ENCODE peak calls at places on chromosomes 7 and 10, in nine cellular contexts. I is breast epithelium, M is transverse colon, H is upper lobe of right lung, N is esophagus squamous epithelium, Y is body of pancreas, U is A673, Z is neural progenitor cell, X is uterus. L is an unnamed sample. For H3K36me3, the result is how much of the 10 kb centered on the place peaks cover.

GRCh38 chr10:50293508-50294320 is 42.4 kb upstream of the ASAH2 start:
- DNase-seq in I (no peak), M (peak), H (no peak), N (no peak), Y (no peak), U (no peak), Z (no peak), X (no peak), L (peak)

GRCh38 chr7:155052982-155053381 is 17.1 kb upstream of the HTR5A start:
- DNase-seq in I (no peak), M (no peak), H (no peak), N (no peak), Y (no peak), U (peak), Z (no peak), X (no peak), L (no peak)

GRCh38 chr10:69738858-69739435 is 62.8 kb upstream of the COL13A1 start:
- DNase-seq in I (no peak), M (no peak), H (peak), N (no peak), Y (no peak), U (no peak), Z (no peak), X (no peak), L (no peak)

GRCh38 chr7:122896509-122896908 is 10.2 kb upstream of the CADPS2 start:
- DNase-seq in I (no peak), M (no peak), H (no peak), N (no peak), Y (no peak), U (peak), Z (no peak), X (no peak), L (no peak)

GRCh38 chr7:20783716-20784310 is 2.9 kb downstream of the SP8 start:
- DNase-seq in I (no peak), M (no peak), H (no peak), N (no peak), Y (no peak), U (peak), Z (peak), X (no peak), L (peak)

GRCh38 chr10:74543276-74543675 is 283.1 kb upstream of the KAT6B start:
- DNase-seq in I (no peak), M (no peak), H (no peak), N (no peak), Y (no peak), U (no peak), Z (no peak), X (no peak), L (no peak)

GRCh38 chr7:34747176-34747781 is 89.3 kb downstream of the NPSR1 start:
- DNase-seq in I (no peak), M (no peak), H (no peak), N (no peak), Y (no peak), U (no peak), Z (no peak), X (no peak), L (no peak)

GRCh38 chr10:100081075-100082001 is at the start of gene CPN1:
- DNase-seq in I (no peak), M (no peak), H (no peak), N (no peak), Y (no peak), U (no peak), Z (no peak), X (no peak), L (no peak)

GRCh38 chr10:70560511-70560931 is 42.0 kb downstream of the PRF1 start:
- DNase-seq in I (no peak), M (no peak), H (peak), N (no peak), Y (no peak), U (no peak), Z (no peak), X (no peak), L (no peak)

GRCh38 chr7:138980575-138981285 is 459 bp downstream of the KIAA1549 start:
- DNase-seq in I (no peak), M (no peak), H (no peak), N (no peak), Y (no peak), U (peak), Z (no peak), X (no peak), L (no peak)

GRCh38 chr10:110765513-110766375 is 106.0 kb upstream of the PDCD4 start:
- DNase-seq in I (no peak), M (no peak), H (no peak), N (no peak), Y (no peak), U (peak), Z (no peak), X (no peak), L (no peak)

GRCh38 chr10:56622335-56622973 is 261.4 kb upstream of the ZWINT start:
- DNase-seq in I (no peak), M (no peak), H (no peak), N (no peak), Y (no peak), U (no peak), Z (no peak), X (no peak), L (no peak)

GRCh38 chr10:87603196-87603595 is 56.5 kb upstream of the PAPSS2 start:
- DNase-seq in I (no peak), M (no peak), H (no peak), N (no peak), Y (no peak), U (no peak), Z (no peak), X (no peak), L (no peak)

GRCh38 chr7:129958643-129959479 is 6.1 kb upstream of the UBE2H start:
- DNase-seq in I (no peak), M (peak), H (peak), N (no peak), Y (peak), U (no peak), Z (no peak), X (no peak), L (peak)

GRCh38 chr7:151137841-151138540 is 29.5 kb downstream of the GBX1 start:
- DNase-seq in I (no peak), M (no peak), H (peak), N (no peak), Y (no peak), U (no peak), Z (no peak), X (peak), L (no peak)

GRCh38 chr10:32911285-32912016 is 46.6 kb downstream of the ITGB1 start:
- DNase-seq in I (no peak), M (no peak), H (no peak), N (no peak), Y (no peak), U (no peak), Z (no peak), X (no peak), L (no peak)
- H3K36me3 ChIP-seq in I (under half), M (under half), H (half or more), N (under half), Y (under half), U (under half), Z (under half), X (under half), L (under half)

GRCh38 chr7:99531354-99531765 is 20.6 kb downstream of the FAM200A start:
- DNase-seq in I (no peak), M (no peak), H (no peak), N (no peak), Y (no peak), U (no peak), Z (no peak), X (no peak), L (no peak)
- H3K36me3 ChIP-seq in I (under half), M (under half), H (under half), N (under half), Y (under half), U (under half), Z (under half), X (under half), L (under half)

GRCh38 chr10:77817541-77817940 is 109.0 kb downstream of the DLG5 start:
- DNase-seq in I (no peak), M (no peak), H (no peak), N (no peak), Y (no peak), U (no peak), Z (no peak), X (no peak), L (no peak)
- H3K36me3 ChIP-seq in I (under half), M (under half), H (half or more), N (under half), Y (under half), U (under half), Z (under half), X (under half), L (under half)

DNA sequence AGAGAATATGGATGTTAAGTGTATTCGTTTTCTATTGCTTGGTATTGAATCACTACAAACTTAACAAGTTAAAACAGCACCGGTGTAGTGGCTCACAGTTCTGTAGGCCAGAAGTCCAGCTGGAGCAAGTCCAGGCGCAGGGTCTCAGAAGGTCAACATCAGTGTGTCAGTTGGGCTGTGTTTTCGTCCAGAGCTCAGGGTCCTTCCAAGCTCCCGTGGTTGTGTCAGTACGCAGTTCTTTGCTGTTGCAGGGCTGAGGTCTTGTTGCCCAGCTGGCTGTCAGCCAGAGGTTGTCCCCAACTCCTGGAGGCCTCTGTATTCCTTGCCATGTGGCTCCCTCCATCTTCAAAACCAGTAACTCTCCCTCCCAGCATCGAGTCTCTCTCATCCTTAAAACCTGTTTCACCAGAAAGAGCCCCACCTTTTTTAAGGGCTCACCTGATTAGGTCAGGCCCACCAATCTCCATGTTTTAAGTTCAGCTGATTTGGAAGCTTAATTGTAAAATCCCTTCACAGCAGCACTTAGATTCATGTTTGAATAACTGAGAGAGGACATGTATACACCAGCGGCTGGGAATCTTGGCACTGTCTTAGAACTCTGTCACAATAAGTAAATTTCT is 26.8 kb downstream of the ACADSB start:
- DNase-seq in I (no peak), M (no peak), H (no peak), N (no peak), Y (no peak), U (no peak), Z (no peak), X (no peak), L (no peak)
- H3K36me3 ChIP-seq in I (under half), M (under half), H (under half), N (under half), Y (under half), U (under half), Z (under half), X (under half), L (under half)

DNA sequence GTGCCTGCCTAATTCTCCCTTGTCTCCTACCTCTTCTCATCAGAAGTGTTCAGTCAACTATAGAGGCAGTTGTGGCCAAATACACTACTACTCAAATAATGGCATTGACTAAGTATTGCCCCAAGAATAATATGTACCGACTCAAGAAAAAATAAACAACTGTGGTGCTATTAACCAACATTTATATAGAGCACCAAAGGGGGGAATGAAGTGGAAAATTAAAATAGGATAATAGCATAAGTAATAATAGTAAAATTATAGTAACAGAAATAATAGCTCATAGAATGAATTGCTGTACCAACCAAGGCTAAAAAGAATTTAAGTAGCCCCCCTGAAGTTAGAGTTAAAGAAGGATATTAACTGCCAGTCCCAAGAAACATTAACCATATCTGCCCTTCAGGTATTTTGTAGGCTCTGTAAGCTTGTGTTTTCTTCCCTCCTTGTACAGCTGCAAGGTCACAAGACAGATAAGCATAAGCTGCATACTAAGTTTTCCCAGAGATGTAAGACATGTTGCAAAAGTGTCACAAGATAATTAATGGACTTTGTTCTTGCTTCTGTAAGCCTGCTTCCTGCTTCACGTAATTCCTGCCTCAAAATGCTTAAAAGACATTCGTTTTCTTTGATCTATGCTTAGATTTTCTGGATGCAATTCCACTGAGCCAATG is 10.9 kb upstream of the CYREN start:
- DNase-seq in I (no peak), M (no peak), H (no peak), N (no peak), Y (no peak), U (no peak), Z (no peak), X (no peak), L (no peak)
- H3K36me3 ChIP-seq in I (under half), M (under half), H (under half), N (under half), Y (under half), U (under half), Z (under half), X (under half), L (under half)

DNA sequence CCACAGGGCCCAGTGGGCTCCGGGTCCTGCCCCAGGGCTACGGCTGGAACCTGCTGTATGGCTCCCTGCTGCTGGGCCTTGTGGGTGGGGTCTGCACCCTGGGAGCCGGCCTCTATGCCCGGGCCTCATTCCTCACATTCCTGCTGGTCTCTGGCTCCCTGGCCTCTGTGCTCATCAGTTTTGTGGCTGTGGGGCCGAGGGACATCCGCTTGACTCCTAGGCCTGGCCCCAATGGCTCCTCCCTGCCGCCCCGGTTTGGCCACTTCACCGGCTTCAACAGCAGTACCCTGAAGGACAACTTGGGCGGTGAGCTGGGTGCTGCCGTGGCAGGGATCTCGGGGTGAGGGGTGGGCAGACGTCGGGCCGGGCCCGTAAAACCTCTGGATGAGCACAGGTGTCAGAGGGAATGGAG is 4.4 kb downstream of the SLC12A9 start:
- DNase-seq in I (no peak), M (no peak), H (no peak), N (no peak), Y (no peak), U (no peak), Z (peak), X (no peak), L (no peak)
- H3K36me3 ChIP-seq in I (under half), M (under half), H (under half), N (under half), Y (under half), U (under half), Z (under half), X (under half), L (under half)

GRCh38 chr7:23332881-23333612 is 33.9 kb downstream of the MALSU1 start:
- DNase-seq in I (no peak), M (no peak), H (no peak), N (no peak), Y (peak), U (peak), Z (no peak), X (peak), L (no peak)

GRCh38 chr7:23331132-23331531 is 32.0 kb downstream of the MALSU1 start:
- DNase-seq in I (no peak), M (no peak), H (no peak), N (no peak), Y (no peak), U (no peak), Z (no peak), X (no peak), L (no peak)

GRCh38 chr7:23334482-23335056 is 35.4 kb downstream of the MALSU1 start:
- DNase-seq in I (peak), M (no peak), H (no peak), N (no peak), Y (peak), U (peak), Z (no peak), X (peak), L (peak)

GRCh38 chr7:23333671-23334246 is 34.6 kb downstream of the MALSU1 start:
- DNase-seq in I (no peak), M (no peak), H (no peak), N (no peak), Y (peak), U (peak), Z (no peak), X (peak), L (no peak)

GRCh38 chr7:23332193-23332592 is 33.1 kb downstream of the MALSU1 start:
- DNase-seq in I (no peak), M (no peak), H (no peak), N (no peak), Y (no peak), U (no peak), Z (no peak), X (no peak), L (no peak)
- H3K36me3 ChIP-seq in I (under half), M (under half), H (under half), N (under half), Y (under half), U (under half), Z (under half), X (under half), L (under half)